ENCODE peak calls at places on chromosomes 3 and 15, in four cellular contexts. Y is WTC11, D is K562, V is HepG2. K is an unnamed sample.

GRCh38 chr15:86892774-86893449 is 813.2 kb downstream of the AGBL1 start:
- DNase-seq in D (no peak), Y (no peak), V (no peak), K (no peak)

GRCh38 chr3:55551644-55552043 is 64.5 kb upstream of the WNT5A start:
- DNase-seq in Y (no peak), D (no peak), V (no peak), K (no peak)

GRCh38 chr15:66621491-66622467 is 56.0 kb upstream of the LCTL start:
- DNase-seq in D (peak), Y (peak), V (no peak), K (no peak)

GRCh38 chr15:73048624-73049295 is 3.5 kb upstream of the NEO1 start:
- DNase-seq in Y (no peak), V (no peak), D (no peak), K (no peak)

GRCh38 chr3:192917508-192918274 is at the start of gene MB21D2:
- DNase-seq in V (peak), D (peak), Y (peak), K (peak)

GRCh38 chr3:118097226-118097625 is 937.4 kb downstream of the IGSF11 start:
- DNase-seq in V (no peak), D (no peak), Y (no peak), K (no peak)

GRCh38 chr3:101142160-101142559 is 148.9 kb upstream of the ABI3BP start:
- DNase-seq in Y (no peak), V (no peak), D (peak), K (no peak)

GRCh38 chr3:58299839-58300516 is 6.1 kb upstream of the RPP14 start:
- DNase-seq in V (peak), Y (no peak), D (no peak), K (no peak)

GRCh38 chr15:23370578-23370977 is 16.0 kb downstream of the GOLGA8S start:
- DNase-seq in D (no peak), Y (no peak), V (no peak), K (no peak)

GRCh38 chr3:94285874-94286273 is 223.0 kb downstream of the NSUN3 start:
- DNase-seq in V (no peak), Y (no peak), D (no peak), K (no peak)

GRCh38 chr15:82139823-82140268 is 94.0 kb upstream of the MEX3B start:
- DNase-seq in V (peak), Y (no peak), D (peak), K (peak)

GRCh38 chr3:50369271-50369670 is 9.9 kb upstream of the TMEM115 start:
- DNase-seq in V (no peak), D (no peak), Y (no peak), K (no peak)

GRCh38 chr3:132726341-132726823 is 4.2 kb upstream of the NPHP3 start:
- DNase-seq in V (peak), D (peak), Y (no peak), K (peak)

GRCh38 chr3:71701251-71701650 is 24.0 kb downstream of the EIF4E3 start:
- DNase-seq in V (no peak), Y (no peak), D (no peak), K (no peak)

GRCh38 chr15:57319226-57319918 is 56.9 kb upstream of the CGNL1 start:
- DNase-seq in D (no peak), Y (no peak), V (no peak), K (no peak)

GRCh38 chr3:36911990-36912804 is 32.7 kb downstream of the TRANK1 start:
- DNase-seq in V (peak), Y (no peak), D (peak), K (no peak)

GRCh38 chr15:35723852-35724251 is 177.9 kb upstream of the DPH6 start:
- DNase-seq in Y (no peak), D (no peak), V (no peak), K (no peak)

GRCh38 chr3:141243295-141243707 is 11.7 kb downstream of the PXYLP1 start:
- DNase-seq in D (peak), V (no peak), Y (no peak), K (peak)

GRCh38 chr15:82540984-82541431 is 751 bp upstream of the RPS17 start:
- DNase-seq in Y (peak), D (peak), V (no peak), K (peak)

GRCh38 chr3:182636646-182637045 is 156.7 kb upstream of the ATP11B start:
- DNase-seq in D (no peak), Y (no peak), V (no peak), K (no peak)
- TF ChIP-seq ELF4 in D (no peak), Y (no peak), V (no peak), K (no peak)

DNA sequence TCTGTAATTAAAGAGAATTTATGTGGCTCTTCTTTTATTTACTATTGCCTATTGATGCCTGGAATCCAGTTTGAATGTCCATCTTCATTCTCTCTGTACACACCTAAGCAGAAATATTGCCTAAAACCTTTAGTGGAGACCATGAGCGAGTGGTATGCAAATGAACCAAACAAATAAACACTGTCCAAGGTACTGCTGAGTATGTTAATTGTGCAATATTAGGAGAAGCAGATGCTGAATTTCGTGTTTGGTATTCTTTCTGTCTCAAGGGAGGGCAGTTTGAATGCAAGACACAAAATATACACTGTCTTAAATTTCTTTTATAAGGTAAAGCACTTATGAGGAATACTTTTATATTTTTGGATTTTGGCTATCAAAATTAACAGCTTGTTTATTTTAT is 440.9 kb downstream of the RBMS3 start:
- DNase-seq in Y (no peak), V (no peak), D (no peak), K (no peak)
- TF ChIP-seq ELF4 in Y (no peak), V (no peak), D (no peak), K (no peak)

GRCh38 chr15:33994005-33994615 is 25.8 kb downstream of the CHRM5 start:
- DNase-seq in D (no peak), V (peak), Y (peak), K (no peak)
- TF ChIP-seq ELF4 in D (no peak), V (no peak), Y (no peak), K (no peak)

DNA sequence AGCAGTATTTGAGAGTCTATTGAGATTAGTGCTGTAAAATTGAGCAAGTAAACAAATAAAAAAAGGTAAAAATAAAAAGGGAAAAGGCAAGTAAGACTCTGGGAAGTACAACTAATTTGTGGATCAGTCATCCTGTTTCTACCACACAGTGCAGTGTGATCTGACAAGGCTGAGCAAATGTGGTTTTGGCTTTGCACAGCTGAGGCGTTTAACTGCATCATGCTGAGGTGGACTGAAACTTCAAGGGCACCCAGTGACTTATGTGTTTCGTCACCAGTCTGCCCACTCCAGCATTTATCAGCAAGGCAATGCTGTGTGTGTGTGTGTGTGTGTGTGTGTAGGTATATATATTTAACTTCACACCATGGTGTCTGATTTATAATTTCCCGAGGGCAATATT is 131.4 kb upstream of the SATB1 start:
- DNase-seq in V (no peak), Y (no peak), D (no peak), K (no peak)
- TF ChIP-seq ELF4 in V (no peak), Y (no peak), D (no peak), K (no peak)

DNA sequence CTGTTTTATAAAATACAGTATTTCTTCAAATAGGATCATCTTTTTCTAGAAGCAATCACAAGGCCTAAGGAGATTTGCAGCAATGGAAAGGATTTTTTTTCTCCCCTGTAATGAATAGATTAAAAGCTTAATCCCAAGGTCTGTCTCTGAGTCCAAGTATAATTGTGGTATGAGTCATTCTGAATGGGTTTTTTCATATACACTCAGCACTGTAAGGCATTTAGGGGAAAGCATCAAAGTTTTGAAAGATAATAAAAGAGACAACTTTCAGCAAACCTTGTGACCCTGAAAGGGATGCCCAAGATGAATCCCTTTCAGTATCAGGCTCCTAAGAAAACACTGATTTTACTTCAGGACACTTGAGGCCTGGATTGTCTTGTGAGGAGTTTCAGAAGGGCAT is 23.3 kb upstream of the LARS2 start:
- DNase-seq in Y (no peak), V (no peak), D (no peak), K (no peak)
- TF ChIP-seq ELF4 in Y (no peak), V (no peak), D (no peak), K (no peak)

DNA sequence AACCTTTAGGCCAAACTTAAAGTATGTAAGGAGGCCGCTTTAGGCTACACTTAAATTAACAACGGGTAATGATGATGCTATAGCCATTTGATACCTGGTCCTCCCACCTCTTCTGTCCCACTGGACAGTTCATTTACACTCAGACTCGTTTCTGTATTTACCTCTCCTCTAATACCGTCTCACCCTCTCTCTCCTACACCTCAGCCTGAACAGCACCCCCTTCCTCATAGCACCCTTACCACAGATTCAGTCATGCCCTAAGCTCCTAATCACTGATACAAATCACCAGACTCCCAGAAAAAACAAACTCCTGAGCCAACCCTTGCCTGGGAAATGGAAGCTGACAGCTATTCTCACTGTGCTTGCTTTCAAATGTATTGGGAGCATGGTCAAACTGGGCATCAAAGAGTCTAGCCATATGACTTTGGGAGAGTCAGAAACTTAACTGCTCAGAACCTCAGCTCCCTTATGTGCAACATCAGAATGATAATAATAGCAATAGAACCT is 241.3 kb upstream of the SETMAR start:
- DNase-seq in D (no peak), V (no peak), Y (no peak), K (no peak)
- TF ChIP-seq ELF4 in D (no peak), V (no peak), Y (no peak), K (no peak)

GRCh38 chr3:149713730-149714654 is 38.3 kb downstream of the COMMD2 start:
- DNase-seq in D (no peak), V (peak), Y (no peak), K (no peak)

GRCh38 chr3:149720918-149721317 is 31.4 kb downstream of the COMMD2 start:
- DNase-seq in D (no peak), V (no peak), Y (no peak), K (no peak)

GRCh38 chr3:149716984-149717383 is 35.3 kb downstream of the COMMD2 start:
- DNase-seq in V (no peak), Y (no peak), D (no peak), K (no peak)

GRCh38 chr3:149715247-149715646 is 37.0 kb downstream of the COMMD2 start:
- DNase-seq in V (no peak), D (no peak), Y (no peak), K (no peak)

DNA sequence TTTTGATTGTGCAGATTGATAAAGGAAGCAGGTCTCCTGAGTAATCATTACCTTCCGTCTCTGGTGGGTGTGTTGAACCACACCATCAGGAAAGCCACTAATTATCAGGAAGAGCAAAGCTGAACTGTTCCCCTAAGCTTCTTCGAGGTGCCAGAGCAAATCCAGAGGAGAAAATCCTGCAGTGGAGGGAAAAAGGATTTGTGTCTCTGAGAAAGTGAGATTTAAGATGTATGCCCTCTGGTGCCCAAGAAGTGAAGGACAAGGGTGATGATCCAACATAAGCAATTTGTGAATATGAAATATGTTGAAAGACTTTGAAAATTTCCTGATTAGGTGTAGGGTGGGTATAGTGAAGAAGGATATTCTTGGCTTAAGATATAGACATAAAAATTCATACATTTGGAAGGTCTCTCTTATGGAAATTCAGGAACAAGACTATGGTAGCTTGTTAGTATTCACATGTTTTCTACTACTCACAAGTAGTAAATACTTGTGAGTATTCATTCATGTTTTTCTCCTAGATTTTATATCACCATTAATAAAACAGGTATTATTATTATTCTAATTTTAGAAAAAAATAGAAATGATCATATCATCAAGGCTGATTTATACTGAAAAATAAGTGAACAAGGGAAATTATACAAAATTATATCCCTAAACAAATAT is 34.8 kb downstream of the COMMD2 start:
- DNase-seq in D (peak), V (peak), Y (peak), K (peak)
- TF ChIP-seq ELF4 in D (no peak), V (no peak), Y (no peak), K (no peak)

GRCh38 chr15:78171864-78172472 is 22.8 kb downstream of the IDH3A start:
- DNase-seq in Y (no peak), V (no peak), D (no peak), K (no peak)
- TF ChIP-seq ELF4 in Y (no peak), V (no peak), D (no peak), K (no peak)

DNA sequence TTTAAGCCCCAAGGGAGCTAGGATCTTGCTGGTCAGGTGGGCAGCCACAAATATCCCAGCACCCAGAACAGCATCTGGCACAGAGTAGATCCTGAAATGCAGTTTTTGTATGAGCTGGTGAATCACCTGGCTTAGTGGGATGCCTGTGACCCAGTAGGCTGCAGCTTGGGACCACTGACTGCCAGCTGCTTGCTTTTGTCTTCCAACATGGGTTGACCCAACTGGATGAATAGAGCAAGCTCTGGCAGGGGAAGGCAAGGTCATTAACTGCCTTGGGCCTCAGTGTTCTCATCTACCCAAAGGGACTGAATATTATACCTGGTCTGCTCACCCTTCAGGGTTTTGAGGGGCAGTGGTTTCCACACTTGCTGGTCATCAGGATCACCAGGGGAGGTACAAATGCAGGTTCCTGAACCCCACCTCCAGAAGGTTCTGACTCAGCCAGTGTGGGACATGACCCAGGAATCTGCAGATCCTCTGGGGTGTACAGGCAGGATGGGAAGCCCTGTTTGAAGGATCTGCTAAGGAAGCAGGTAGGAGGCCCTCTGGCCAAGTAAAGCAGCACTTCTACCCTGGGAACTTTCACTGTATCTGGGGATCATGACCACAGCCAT is 55.4 kb downstream of the ITGA11 start:
- DNase-seq in D (no peak), V (no peak), Y (no peak), K (no peak)
- TF ChIP-seq ELF4 in D (no peak), V (no peak), Y (no peak), K (no peak)

K was measured in HEK293T.